ENCODE peak calls at places on chromosomes 16 and 17, in eight cellular contexts. O is upper lobe of left lung, B is stomach, H is sigmoid colon, V is suprapubic skin, W is spleen, C is prostate gland, A is HepG2. J is an unnamed sample.

GRCh38 chr16:23302045-23302956 is at the start of gene SCNN1B:
- DNase-seq in A (no peak), H (no peak), W (no peak), B (peak; percentile 64), V (no peak), C (peak; percentile 46), O (peak; percentile 90), J (no peak)

GRCh38 chr17:27521281-27522027 is 65.2 kb downstream of the KSR1 start:
- DNase-seq in C (no peak), H (no peak), O (no peak), W (peak; percentile 21), B (no peak), V (no peak), A (peak; percentile 29), J (no peak)

GRCh38 chr17:35743911-35744328 is 9.1 kb downstream of the GAS2L2 start:
- DNase-seq in O (no peak), H (peak; percentile 39), A (no peak), V (no peak), C (no peak), B (no peak), W (no peak), J (no peak)

GRCh38 chr17:15999974-16000827 is 577 bp downstream of the TTC19 start:
- DNase-seq in V (no peak), O (no peak), C (peak; percentile 17), H (peak; percentile 75), W (no peak), A (peak; percentile 15), B (no peak), J (no peak)

GRCh38 chr17:29929006-29929543 is 953 bp downstream of the SSH2 start:
- DNase-seq in V (no peak), B (peak; percentile 43), W (no peak), A (peak; percentile 21), O (no peak), C (peak; percentile 10), H (no peak), J (no peak)

GRCh38 chr16:4217246-4218131 is 24.4 kb downstream of the SRL start:
- DNase-seq in C (peak; percentile 59), O (peak; percentile 63), H (no peak), B (no peak), A (no peak), W (no peak), V (no peak), J (no peak)

GRCh38 chr16:1871974-1872635 is at the start of gene MEIOB:
- DNase-seq in B (no peak), W (peak; percentile 55), A (no peak), O (peak; percentile 87), C (no peak), H (no peak), V (no peak), J (no peak)

GRCh38 chr17:63116967-63117366 is 150.9 kb downstream of the TANC2 start:
- DNase-seq in V (no peak), C (peak; percentile 5), H (no peak), A (no peak), B (no peak), O (no peak), W (no peak), J (no peak)

GRCh38 chr17:80849119-80849518 is 142.5 kb upstream of the CHMP6 start:
- DNase-seq in C (no peak), W (peak; percentile 38), B (no peak), V (no peak), O (no peak), H (peak; percentile 20), A (no peak), J (no peak)

GRCh38 chr17:9513266-9513665 is 62.4 kb downstream of the STX8 start:
- DNase-seq in A (no peak), O (no peak), H (no peak), C (no peak), W (no peak), V (no peak), B (no peak), J (no peak)

GRCh38 chr17:38868095-38868967 is 1.5 kb upstream of the LASP1 start:
- DNase-seq in O (no peak), B (peak; percentile 44), A (peak; percentile 70), W (no peak), C (no peak), H (peak; percentile 83), V (no peak), J (no peak)

GRCh38 chr16:10878644-10879498 is 1.9 kb downstream of the CIITA start:
- DNase-seq in C (no peak), A (no peak), O (peak; percentile 90), B (peak; percentile 75), V (peak; percentile 84), H (peak; percentile 70), W (peak; percentile 89), J (no peak)

GRCh38 chr17:35433075-35433894 is 985 bp upstream of the SLFN12 start:
- DNase-seq in C (peak; percentile 72), B (peak; percentile 69), A (peak; percentile 81), V (no peak), H (peak; percentile 93), W (peak; percentile 80), O (no peak), J (no peak)

GRCh38 chr16:15523092-15523541 is 88.7 kb downstream of the BMERB1 start:
- DNase-seq in B (no peak), H (no peak), O (no peak), A (peak; percentile 58), C (no peak), V (no peak), W (no peak), J (no peak)

GRCh38 chr16:46899443-46900143 is 15.4 kb downstream of the GPT2 start:
- DNase-seq in H (no peak), C (no peak), V (no peak), O (peak; percentile 76), B (no peak), A (no peak), W (no peak), J (no peak)

GRCh38 chr16:35391328-35391727 is 1931.9 kb downstream of the TP53TG3F start:
- DNase-seq in A (peak; percentile 43), B (no peak), V (no peak), O (no peak), C (peak; percentile 64), W (no peak), H (no peak), J (no peak)

DNA sequence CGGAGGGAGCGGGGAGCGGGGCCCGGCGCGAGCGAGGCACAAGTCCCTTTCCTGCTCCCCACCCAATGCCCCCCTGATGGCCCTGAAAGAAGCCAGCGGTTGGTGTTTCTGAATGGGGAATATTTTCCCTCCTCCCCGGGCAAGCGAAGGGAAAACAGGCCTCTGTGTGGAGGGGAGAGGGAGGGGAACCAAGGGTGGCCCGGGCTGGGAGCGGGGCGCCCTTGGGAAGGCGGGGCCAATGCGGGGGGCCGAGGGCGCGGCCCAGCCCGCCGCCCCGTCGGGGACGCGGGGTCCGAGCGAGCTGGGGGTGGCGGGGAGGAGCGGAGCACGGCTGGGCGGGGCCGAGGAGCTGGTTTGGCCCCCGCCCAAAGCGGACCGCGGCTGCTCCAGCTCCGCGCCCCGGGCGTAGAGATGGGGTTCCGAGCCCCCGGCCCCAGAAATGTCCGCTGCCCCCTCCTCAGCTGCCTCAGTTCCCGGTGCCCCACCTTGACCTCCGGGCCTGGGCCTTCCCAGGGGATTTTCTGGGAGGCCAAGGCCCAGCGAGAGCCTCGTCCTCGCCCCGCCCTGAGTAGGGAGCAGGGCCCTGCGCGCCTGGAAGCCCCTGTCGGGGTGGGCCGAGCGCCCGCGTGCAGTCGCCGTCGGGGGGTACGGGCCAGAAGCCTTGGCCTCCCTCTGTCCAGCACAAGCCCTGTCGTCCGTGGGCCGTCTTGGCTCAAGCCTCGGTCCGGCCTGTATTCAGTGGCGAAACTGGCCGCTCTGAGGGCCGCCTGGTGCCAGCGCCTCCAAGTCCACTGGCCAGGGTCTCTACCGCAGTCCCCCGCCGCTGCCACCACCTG is 3.9 kb upstream of the HEXIM1 start:
- DNase-seq in H (peak; percentile 86), V (no peak), C (peak; percentile 56), A (no peak), B (peak; percentile 54), W (peak; percentile 87), O (peak; percentile 92), J (no peak)
- TF ChIP-seq POLR2AphosphoS5 in H (peak; percentile 2), V (no peak), C (no peak), A (no peak), B (no peak), W (no peak), O (no peak), J (no peak)

GRCh38 chr16:75169899-75170405 is 21.6 kb downstream of the ZFP1 start:
- DNase-seq in C (no peak), H (no peak), O (no peak), V (no peak), B (no peak), A (no peak), W (no peak), J (no peak)

GRCh38 chr16:75176926-75177325 is 28.6 kb downstream of the ZFP1 start:
- DNase-seq in H (no peak), W (no peak), B (no peak), O (no peak), C (no peak), A (no peak), V (no peak), J (no peak)

GRCh38 chr16:75175074-75175473 is 26.8 kb downstream of the ZFP1 start:
- DNase-seq in W (no peak), C (no peak), H (no peak), O (no peak), A (no peak), B (no peak), V (no peak), J (no peak)

DNA sequence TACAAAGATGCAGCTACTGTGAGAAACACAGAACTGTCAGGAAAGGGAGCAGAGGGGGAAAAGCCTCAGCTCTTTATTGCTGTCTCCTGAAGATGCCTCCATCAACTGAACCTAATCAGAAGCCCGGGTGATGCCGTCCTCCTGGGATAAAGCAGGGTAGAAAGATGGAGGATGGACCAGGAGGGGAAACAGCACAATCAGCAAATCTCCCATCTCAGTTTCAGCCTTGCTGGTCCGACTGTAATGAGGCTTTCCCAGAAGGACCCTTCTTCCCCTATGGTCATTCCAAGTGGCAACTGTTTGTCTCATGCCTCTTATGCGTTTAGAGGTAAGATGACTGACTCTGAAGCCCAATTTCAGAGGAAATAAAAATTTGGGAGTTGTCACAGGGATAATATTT is 24.3 kb downstream of the ZFP1 start:
- DNase-seq in O (no peak), V (no peak), C (no peak), B (no peak), H (no peak), A (no peak), W (no peak), J (no peak)
- H3K9me3 ChIP-seq in O (peaks cover 77% of the 10 kb centered on the region), V (peaks cover 54% of the 10 kb centered on the region), C (no peaks in the 10 kb centered on the region), B (peaks cover 36% of the 10 kb centered on the region), H (peaks cover 6% of the 10 kb centered on the region), A (peaks cover 84% of the 10 kb centered on the region), W (peaks cover 19% of the 10 kb centered on the region), J (no peaks in the 10 kb centered on the region)

GRCh38 chr17:2171725-2172446 is 117.0 kb downstream of the HIC1 start:
- DNase-seq in B (peak; percentile 74), H (peak; percentile 96), W (no peak), A (peak; percentile 82), O (no peak), C (peak; percentile 84), V (no peak), J (peak; percentile 95)
- TF ChIP-seq POLR2AphosphoS5 in B (peak; percentile 88), H (peak; percentile 78), W (peak; percentile 40), A (no peak), O (peak; percentile 87), C (peak; percentile 72), V (no peak), J (peak; percentile 84)

DNA sequence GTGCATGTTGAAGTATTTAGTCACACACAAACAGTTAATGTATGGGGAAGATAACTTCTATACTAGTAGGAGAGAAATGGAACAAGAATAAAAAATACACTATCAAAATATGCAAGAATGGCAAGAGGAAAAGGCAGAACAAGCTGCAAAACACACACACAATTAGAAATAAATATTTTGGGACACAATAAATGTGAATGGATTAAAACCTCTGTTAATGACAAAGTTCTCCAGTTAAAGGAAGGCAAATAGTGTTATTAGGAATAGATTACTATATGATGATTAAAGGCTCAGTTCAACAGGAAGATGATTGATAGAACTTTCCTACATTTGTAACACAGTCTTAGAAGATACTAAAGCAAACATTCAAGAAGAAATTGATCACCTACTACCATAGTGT is 106.3 kb upstream of the ZNF750 start:
- DNase-seq in O (no peak), H (no peak), W (no peak), C (no peak), A (no peak), V (no peak), B (no peak), J (no peak)
- H3K9me3 ChIP-seq in O (peaks cover 21% of the 10 kb centered on the region), H (peaks cover 16% of the 10 kb centered on the region), W (peaks cover 8% of the 10 kb centered on the region), C (no peaks in the 10 kb centered on the region), A (peaks cover 19% of the 10 kb centered on the region), V (peaks cover 15% of the 10 kb centered on the region), B (peaks cover 30% of the 10 kb centered on the region), J (peaks cover 36% of the 10 kb centered on the region)

J was measured in esophagus muscularis mucosa.